ENCODE peak calls at places on chromosomes 1 and 21, in nine cellular contexts. N, U, K, G, M, O, F, V and P are unnamed samples.

GRCh38 chr1:51422367-51423097 is 92.2 kb upstream of the TTC39A start:
- DNase-seq in M (no peak), O (no peak), V (no peak), K (no peak), G (no peak), U (no peak), F (no peak), N (no peak), P (no peak)

GRCh38 chr21:35127851-35128250 is 78.7 kb upstream of the RUNX1 start:
- DNase-seq in O (no peak), M (no peak), V (no peak), N (no peak), G (no peak), F (no peak), K (no peak), U (no peak), P (no peak)

GRCh38 chr21:42171091-42172053 is 47.6 kb upstream of the ABCG1 start:
- DNase-seq in V (no peak), F (peak; percentile 37), N (no peak), G (peak; percentile 81), M (no peak), O (peak; percentile 47), U (peak; percentile 39), K (no peak), P (no peak)

GRCh38 chr1:243420968-243421675 is 165.3 kb downstream of the SDCCAG8 start:
- DNase-seq in V (no peak), O (no peak), G (no peak), N (no peak), U (no peak), M (no peak), F (peak; percentile 3), K (no peak), P (peak; percentile 13)

GRCh38 chr1:41425369-41425768 is 59.1 kb downstream of the EDN2 start:
- DNase-seq in M (no peak), O (no peak), U (no peak), F (no peak), N (no peak), G (no peak), V (no peak), K (no peak), P (no peak)

GRCh38 chr1:234355782-234356510 is 17.3 kb upstream of the COA6 start:
- DNase-seq in V (no peak), G (no peak), M (no peak), F (no peak), O (no peak), U (no peak), N (no peak), K (no peak), P (no peak)

GRCh38 chr1:70278710-70279109 is 57.5 kb downstream of the SRSF11 start:
- DNase-seq in N (no peak), V (no peak), F (no peak), G (no peak), K (no peak), O (no peak), U (no peak), M (no peak), P (no peak)

GRCh38 chr1:240111558-240111957 is 19.9 kb downstream of the FMN2 start:
- DNase-seq in N (no peak), V (no peak), O (no peak), U (no peak), K (no peak), M (no peak), F (no peak), G (no peak), P (no peak)

GRCh38 chr1:110259770-110260169 is 49.7 kb downstream of the KCNC4 start:
- DNase-seq in U (peak; percentile 79), O (no peak), K (no peak), F (no peak), G (no peak), M (no peak), N (no peak), V (no peak), P (no peak)

GRCh38 chr1:17075470-17076255 is 21.8 kb upstream of the SDHB start:
- DNase-seq in V (no peak), O (no peak), K (no peak), U (no peak), N (peak; percentile 71), F (peak; percentile 27), M (peak; percentile 17), G (no peak), P (peak; percentile 31)

GRCh38 chr1:155078496-155079209 is at the start of gene EFNA3:
- DNase-seq in V (peak; percentile 96), F (peak; percentile 46), K (no peak), N (peak; percentile 87), G (peak; percentile 80), O (peak; percentile 83), M (peak; percentile 84), U (peak; percentile 66), P (peak; percentile 48)

GRCh38 chr1:186374313-186375151 is 521 bp downstream of the TPR start:
- DNase-seq in K (no peak), G (no peak), F (peak; percentile 18), U (no peak), N (no peak), O (no peak), V (peak; percentile 14), M (peak; percentile 49), P (peak; percentile 26)

GRCh38 chr21:39021475-39021832 is 161.8 kb downstream of the PSMG1 start:
- DNase-seq in G (no peak), K (no peak), U (no peak), N (no peak), M (no peak), O (no peak), F (no peak), V (no peak), P (no peak)

GRCh38 chr1:205598841-205599666 is 32.8 kb downstream of the ELK4 start:
- DNase-seq in G (no peak), U (no peak), M (no peak), K (peak; percentile 83), O (peak; percentile 74), N (no peak), F (peak; percentile 83), V (no peak), P (peak; percentile 98)

GRCh38 chr1:35882586-35882944 is 444 bp upstream of the AGO1 start:
- DNase-seq in N (no peak), F (no peak), U (no peak), K (no peak), O (no peak), G (no peak), V (no peak), M (no peak), P (no peak)

GRCh38 chr1:206455681-206456344 is 14.5 kb upstream of the IKBKE start:
- DNase-seq in F (no peak), M (peak; percentile 75), G (no peak), V (peak; percentile 96), K (no peak), U (no peak), O (peak; percentile 48), N (no peak), P (no peak)

GRCh38 chr1:231584117-231584516 is 42.5 kb upstream of the DISC1 start:
- DNase-seq in F (peak; percentile 88), N (no peak), G (no peak), O (no peak), U (no peak), K (no peak), V (no peak), M (no peak), P (peak; percentile 90)

GRCh38 chr1:180003026-180003695 is 48.6 kb downstream of the CEP350 start:
- DNase-seq in U (no peak), G (no peak), M (peak; percentile 51), O (no peak), F (no peak), K (no peak), V (no peak), N (no peak), P (no peak)

GRCh38 chr1:5939268-5940060 is 52.8 kb downstream of the NPHP4 start:
- DNase-seq in G (peak; percentile 76), N (no peak), O (no peak), M (no peak), K (no peak), F (no peak), V (no peak), U (no peak), P (no peak)

GRCh38 chr1:63322248-63322943 is at the start of gene FOXD3:
- DNase-seq in U (peak; percentile 50), F (peak; percentile 45), G (no peak), N (peak; percentile 84), K (no peak), V (peak; percentile 67), M (peak; percentile 60), O (peak; percentile 57), P (peak; percentile 43)
- H3K4me3 ChIP-seq in U (peak within 1 kb of the TSS; percentile 40), F (peak within 1 kb of the TSS; percentile 52), G (peak within 1 kb of the TSS; percentile 65), N (peak within 1 kb of the TSS; percentile 55), K (peak within 1 kb of the TSS; percentile 39), V (peak within 1 kb of the TSS; percentile 43), M (peak within 1 kb of the TSS; percentile 25), O (peak within 1 kb of the TSS; percentile 50), P (peak within 1 kb of the TSS; percentile 43)

GRCh38 chr1:106975944-106976343 is 80.5 kb upstream of the PRMT6 start:
- DNase-seq in M (no peak), G (no peak), U (no peak), V (no peak), O (no peak), N (no peak), K (no peak), F (peak; percentile 8), P (peak; percentile 8)
- TF ChIP-seq CTCF in M (no peak), G (no peak), U (no peak), V (peak; percentile 29), O (no peak), N (no peak), K (no peak), F (no peak), P (no peak)

GRCh38 chr1:1179983-1180861 is 6.5 kb downstream of the TTLL10 start:
- DNase-seq in U (no peak), N (peak; percentile 76), K (no peak), G (no peak), M (no peak), V (no peak), O (peak; percentile 11), F (no peak), P (no peak)
- H3K4me3 ChIP-seq in U (no peak overlapping the region), N (no peak overlapping the region), K (no peak overlapping the region), G (no peak overlapping the region), M (no peak overlapping the region), V (no peak overlapping the region), O (no peak overlapping the region), F (no peak overlapping the region), P (no peak overlapping the region)

GRCh38 chr1:26417111-26417510 is 6.5 kb downstream of the LIN28A start:
- DNase-seq in K (peak; percentile 25), U (no peak), O (peak; percentile 72), V (peak; percentile 96), N (peak; percentile 94), G (peak; percentile 87), F (peak; percentile 75), M (peak; percentile 91), P (peak; percentile 78)
- TF ChIP-seq CTCF in K (peak; percentile 91), U (no peak), O (peak; percentile 75), V (peak; percentile 98), N (peak; percentile 73), G (peak; percentile 54), F (peak; percentile 98), M (peak; percentile 92), P (peak; percentile 94)